ENCODE peak calls at places on chromosomes 13 and 19, in five cellular contexts. One of them, this sample, is unnamed.

GRCh38 chr19:9673912-9674668 is 810 bp downstream of the ZNF562 start:
- DNase-seq in fibroblast of lung: peak; percentile 35
- DNase-seq in SK-N-SH: no peak
- DNase-seq in IMR-90: peak; percentile 5
- DNase-seq in neuronal stem cell: no peak
- DNase-seq in this sample: no peak

GRCh38 chr19:47414469-47414868 is 4.9 kb downstream of the MEIS3 start:
- DNase-seq in fibroblast of lung: no peak
- DNase-seq in neuronal stem cell: no peak
- DNase-seq in SK-N-SH: peak; percentile 43
- DNase-seq in IMR-90: no peak
- DNase-seq in this sample: no peak

GRCh38 chr13:64551755-64552154 is 2678.4 kb downstream of the PCDH9 start:
- DNase-seq in fibroblast of lung: peak; percentile 77
- DNase-seq in neuronal stem cell: no peak
- DNase-seq in IMR-90: peak; percentile 62
- DNase-seq in SK-N-SH: no peak
- DNase-seq in this sample: no peak

GRCh38 chr19:342801-343421 is 1.7 kb downstream of the MIER2 start:
- DNase-seq in neuronal stem cell: no peak
- DNase-seq in fibroblast of lung: peak; percentile 96
- DNase-seq in SK-N-SH: no peak
- DNase-seq in IMR-90: peak; percentile 93
- DNase-seq in this sample: no peak

GRCh38 chr19:4052993-4053422 is 13.7 kb downstream of the ZBTB7A start:
- DNase-seq in SK-N-SH: no peak
- DNase-seq in fibroblast of lung: no peak
- DNase-seq in IMR-90: no peak
- DNase-seq in neuronal stem cell: no peak
- DNase-seq in this sample: no peak

GRCh38 chr19:30355586-30355985 is 16.6 kb upstream of the ZNF536 start:
- DNase-seq in SK-N-SH: no peak
- DNase-seq in neuronal stem cell: no peak
- DNase-seq in IMR-90: no peak
- DNase-seq in fibroblast of lung: no peak
- DNase-seq in this sample: no peak

GRCh38 chr13:95083758-95084157 is 217.5 kb downstream of the ABCC4 start:
- DNase-seq in fibroblast of lung: peak; percentile 83
- DNase-seq in IMR-90: peak; percentile 90
- DNase-seq in SK-N-SH: no peak
- DNase-seq in neuronal stem cell: no peak
- DNase-seq in this sample: no peak

GRCh38 chr13:104143760-104144406 is 1077.7 kb upstream of the SLC10A2 start:
- DNase-seq in IMR-90: no peak
- DNase-seq in SK-N-SH: no peak
- DNase-seq in neuronal stem cell: no peak
- DNase-seq in fibroblast of lung: peak; percentile 1
- DNase-seq in this sample: no peak

GRCh38 chr13:27353166-27353583 is 71.2 kb upstream of the GTF3A start:
- DNase-seq in neuronal stem cell: no peak
- DNase-seq in IMR-90: peak; percentile 88
- DNase-seq in fibroblast of lung: peak; percentile 77
- DNase-seq in SK-N-SH: no peak
- DNase-seq in this sample: peak; percentile 57

GRCh38 chr19:57465680-57466381 is 8.9 kb upstream of the VN1R1 start:
- DNase-seq in neuronal stem cell: no peak
- DNase-seq in fibroblast of lung: no peak
- DNase-seq in SK-N-SH: peak; percentile 48
- DNase-seq in IMR-90: peak; percentile 24
- DNase-seq in this sample: no peak

GRCh38 chr13:43389573-43389972 is 366.2 kb downstream of the DNAJC15 start:
- DNase-seq in SK-N-SH: no peak
- DNase-seq in neuronal stem cell: no peak
- DNase-seq in fibroblast of lung: no peak
- DNase-seq in IMR-90: peak; percentile 53
- DNase-seq in this sample: no peak

GRCh38 chr13:111153977-111154332 is 38.8 kb downstream of the ARHGEF7 start:
- DNase-seq in IMR-90: no peak
- DNase-seq in SK-N-SH: no peak
- DNase-seq in neuronal stem cell: no peak
- DNase-seq in fibroblast of lung: no peak
- DNase-seq in this sample: no peak

GRCh38 chr19:50046649-50047503 is 21.1 kb downstream of the ZNF473 start:
- DNase-seq in neuronal stem cell: no peak
- DNase-seq in SK-N-SH: peak; percentile 50
- DNase-seq in fibroblast of lung: no peak
- DNase-seq in IMR-90: peak; percentile 18
- DNase-seq in this sample: no peak

GRCh38 chr13:51221674-51222509 is at the start of gene FAM124A:
- DNase-seq in neuronal stem cell: peak; percentile 70
- DNase-seq in fibroblast of lung: peak; percentile 20
- DNase-seq in IMR-90: peak; percentile 4
- DNase-seq in SK-N-SH: peak; percentile 89
- DNase-seq in this sample: peak; percentile 80

GRCh38 chr19:45953676-45954075 is 20.0 kb downstream of the NOVA2 start:
- DNase-seq in fibroblast of lung: peak; percentile 76
- DNase-seq in SK-N-SH: no peak
- DNase-seq in neuronal stem cell: no peak
- DNase-seq in IMR-90: no peak
- DNase-seq in this sample: no peak

GRCh38 chr13:18212873-18213272 is 968.8 kb downstream of the TUBA3C start:
- DNase-seq in fibroblast of lung: no peak
- DNase-seq in IMR-90: peak; percentile 1
- DNase-seq in neuronal stem cell: peak; percentile 32
- DNase-seq in SK-N-SH: no peak
- DNase-seq in this sample: no peak

GRCh38 chr19:53868892-53869804 is 1.5 kb downstream of the MYADM start:
- DNase-seq in fibroblast of lung: peak; percentile 88
- DNase-seq in SK-N-SH: peak; percentile 91
- DNase-seq in neuronal stem cell: peak; percentile 87
- DNase-seq in IMR-90: peak; percentile 84
- DNase-seq in this sample: peak; percentile 95

GRCh38 chr13:28548468-28548867 is 53.5 kb upstream of the FLT1 start:
- DNase-seq in SK-N-SH: no peak
- DNase-seq in neuronal stem cell: no peak
- DNase-seq in IMR-90: no peak
- DNase-seq in fibroblast of lung: no peak
- DNase-seq in this sample: no peak

GRCh38 chr13:66312312-66313087 is 917.6 kb downstream of the PCDH9 start:
- DNase-seq in SK-N-SH: no peak
- DNase-seq in fibroblast of lung: peak; percentile 85
- DNase-seq in neuronal stem cell: no peak
- DNase-seq in IMR-90: peak; percentile 80
- DNase-seq in this sample: peak; percentile 16

GRCh38 chr13:66367356-66367755 is 862.8 kb downstream of the PCDH9 start:
- DNase-seq in IMR-90: peak; percentile 59
- DNase-seq in SK-N-SH: no peak
- DNase-seq in neuronal stem cell: no peak
- DNase-seq in fibroblast of lung: peak; percentile 11
- DNase-seq in this sample: no peak

GRCh38 chr19:41646589-41647204 is 19.8 kb upstream of the CEACAM4 start:
- DNase-seq in SK-N-SH: peak; percentile 39
- DNase-seq in IMR-90: no peak
- DNase-seq in neuronal stem cell: no peak
- DNase-seq in fibroblast of lung: no peak
- DNase-seq in this sample: no peak

GRCh38 chr19:41321600-41322270 is 11.8 kb downstream of the CCDC97 start:
- DNase-seq in SK-N-SH: peak; percentile 90
- DNase-seq in neuronal stem cell: peak; percentile 51
- DNase-seq in IMR-90: peak; percentile 80
- DNase-seq in fibroblast of lung: peak; percentile 86
- DNase-seq in this sample: peak; percentile 60

GRCh38 chr13:42544246-42544915 is 29.6 kb upstream of the TNFSF11 start:
- DNase-seq in SK-N-SH: no peak
- DNase-seq in fibroblast of lung: peak; percentile 19
- DNase-seq in neuronal stem cell: no peak
- DNase-seq in IMR-90: no peak
- DNase-seq in this sample: no peak

GRCh38 chr13:59478908-59479307 is 684.8 kb downstream of the DIAPH3 start:
- DNase-seq in neuronal stem cell: peak; percentile 61
- DNase-seq in IMR-90: no peak
- DNase-seq in fibroblast of lung: no peak
- DNase-seq in SK-N-SH: no peak
- DNase-seq in this sample: no peak

GRCh38 chr19:15426485-15427349 is 7.9 kb upstream of the AKAP8L start:
- DNase-seq in IMR-90: no peak
- DNase-seq in neuronal stem cell: no peak
- DNase-seq in fibroblast of lung: no peak
- DNase-seq in SK-N-SH: peak; percentile 63
- DNase-seq in this sample: no peak
- H3K4me3 ChIP-seq in IMR-90: no peak overlapping the region
- H3K4me3 ChIP-seq in neuronal stem cell: no peak overlapping the region
- H3K4me3 ChIP-seq in fibroblast of lung: no peak overlapping the region
- H3K4me3 ChIP-seq in SK-N-SH: no peak overlapping the region
- H3K4me3 ChIP-seq in this sample: no peak overlapping the region

GRCh38 chr19:52585604-52586003 is 15.5 kb downstream of the ZNF701 start:
- DNase-seq in IMR-90: no peak
- DNase-seq in fibroblast of lung: no peak
- DNase-seq in SK-N-SH: no peak
- DNase-seq in neuronal stem cell: no peak
- DNase-seq in this sample: no peak

GRCh38 chr19:52590728-52591127 is 20.6 kb downstream of the ZNF701 start:
- DNase-seq in IMR-90: no peak
- DNase-seq in SK-N-SH: no peak
- DNase-seq in fibroblast of lung: no peak
- DNase-seq in neuronal stem cell: no peak
- DNase-seq in this sample: no peak

GRCh38 chr19:52584686-52585085 is 14.6 kb downstream of the ZNF701 start:
- DNase-seq in IMR-90: no peak
- DNase-seq in neuronal stem cell: no peak
- DNase-seq in fibroblast of lung: no peak
- DNase-seq in SK-N-SH: no peak
- DNase-seq in this sample: no peak

DNA sequence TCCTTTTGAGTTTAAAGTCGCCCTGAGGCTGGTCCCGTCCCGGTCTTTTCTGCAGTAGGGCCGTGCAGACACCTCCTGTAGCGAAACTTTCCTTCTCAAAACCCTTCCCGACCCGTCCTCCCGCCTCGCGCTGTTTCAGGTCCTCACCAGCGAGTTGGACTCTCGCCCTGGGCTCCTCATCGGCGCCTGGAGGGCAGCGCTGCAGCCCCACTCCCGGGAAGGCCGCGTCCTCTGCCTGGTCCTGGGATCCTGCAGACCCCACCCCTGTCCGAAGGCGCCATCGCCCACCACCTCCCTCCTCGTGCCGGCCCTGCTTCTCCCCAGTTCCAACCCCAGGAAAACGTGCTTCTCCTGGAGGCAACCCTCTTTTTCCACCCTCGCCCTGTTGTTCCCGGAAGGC is 15.0 kb downstream of the ZNF701 start:
- DNase-seq in fibroblast of lung: no peak
- DNase-seq in IMR-90: no peak
- DNase-seq in neuronal stem cell: no peak
- DNase-seq in SK-N-SH: no peak
- DNase-seq in this sample: no peak
- H2AFZ ChIP-seq in fibroblast of lung: no peak overlapping the region
- H2AFZ ChIP-seq in IMR-90: no peak overlapping the region
- H2AFZ ChIP-seq in neuronal stem cell: no peak overlapping the region
- H2AFZ ChIP-seq in SK-N-SH: no peak overlapping the region
- H2AFZ ChIP-seq in this sample: no peak overlapping the region

GRCh38 chr19:1406496-1406817 is 929 bp upstream of the DAZAP1 start:
- DNase-seq in neuronal stem cell: no peak
- DNase-seq in fibroblast of lung: no peak
- DNase-seq in SK-N-SH: no peak
- DNase-seq in IMR-90: no peak
- DNase-seq in this sample: no peak
- H3K4me3 ChIP-seq in neuronal stem cell: no peak overlapping the region
- H3K4me3 ChIP-seq in fibroblast of lung: peak overlapping the region; percentile 65
- H3K4me3 ChIP-seq in SK-N-SH: peak overlapping the region; percentile 62
- H3K4me3 ChIP-seq in IMR-90: peak overlapping the region; percentile 63
- H3K4me3 ChIP-seq in this sample: no peak overlapping the region

GRCh38 chr13:24870380-24870760 is 106.4 kb downstream of the RNF17 start:
- DNase-seq in IMR-90: no peak
- DNase-seq in fibroblast of lung: no peak
- DNase-seq in neuronal stem cell: no peak
- DNase-seq in SK-N-SH: no peak
- DNase-seq in this sample: no peak

GRCh38 chr13:24865158-24865557 is 101.2 kb downstream of the RNF17 start:
- DNase-seq in fibroblast of lung: no peak
- DNase-seq in IMR-90: peak; percentile 4
- DNase-seq in neuronal stem cell: no peak
- DNase-seq in SK-N-SH: no peak
- DNase-seq in this sample: no peak

GRCh38 chr13:24864579-24864978 is 100.6 kb downstream of the RNF17 start:
- DNase-seq in fibroblast of lung: no peak
- DNase-seq in neuronal stem cell: no peak
- DNase-seq in IMR-90: no peak
- DNase-seq in SK-N-SH: no peak
- DNase-seq in this sample: no peak

GRCh38 chr13:24866488-24866887 is 102.5 kb downstream of the RNF17 start:
- DNase-seq in SK-N-SH: no peak
- DNase-seq in IMR-90: no peak
- DNase-seq in neuronal stem cell: no peak
- DNase-seq in fibroblast of lung: no peak
- DNase-seq in this sample: no peak

DNA sequence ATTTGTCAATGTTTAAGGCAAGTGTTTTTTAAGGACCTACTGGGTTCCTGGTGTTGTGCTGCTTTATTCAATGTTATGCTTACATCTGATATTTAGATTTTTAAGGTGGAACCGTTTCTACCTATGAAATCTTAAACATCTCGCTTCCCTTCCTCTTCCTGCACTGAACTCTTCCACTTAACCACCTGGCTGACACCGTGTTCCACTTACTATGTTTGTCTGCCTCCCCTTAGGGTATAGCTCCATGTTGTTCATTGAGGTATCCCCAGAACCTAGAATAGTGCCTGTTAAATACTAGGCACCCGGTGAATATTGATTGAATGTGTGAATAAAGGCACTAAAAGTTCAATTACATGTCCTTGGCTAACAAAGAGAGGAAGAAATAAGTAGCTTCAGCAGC is 104.9 kb downstream of the RNF17 start:
- DNase-seq in SK-N-SH: no peak
- DNase-seq in neuronal stem cell: no peak
- DNase-seq in fibroblast of lung: no peak
- DNase-seq in IMR-90: no peak
- DNase-seq in this sample: no peak
- H2AFZ ChIP-seq in SK-N-SH: no peak overlapping the region
- H2AFZ ChIP-seq in neuronal stem cell: no peak overlapping the region
- H2AFZ ChIP-seq in fibroblast of lung: no peak overlapping the region
- H2AFZ ChIP-seq in IMR-90: no peak overlapping the region
- H2AFZ ChIP-seq in this sample: no peak overlapping the region